ENCODE peak calls at places on chromosomes 3 and 15, in six cellular contexts. E, F, Z, M, P and C are unnamed samples.

GRCh38 chr3:21599890-21600289 is 151.1 kb downstream of the ZNF385D start:
- DNase-seq in E (no peak), F (no peak), Z (no peak), M (no peak), P (no peak), C (no peak)

GRCh38 chr3:104291437-104291851 is 1075.3 kb upstream of the ALCAM start:
- DNase-seq in E (peak), F (no peak), Z (no peak), M (no peak), P (no peak), C (peak)

GRCh38 chr3:125684199-125684598 is 88.9 kb upstream of the OSBPL11 start:
- DNase-seq in E (peak), F (no peak), Z (no peak), M (no peak), P (peak), C (peak)

GRCh38 chr15:51706347-51706746 is 25.0 kb downstream of the SCG3 start:
- DNase-seq in E (no peak), F (no peak), Z (no peak), M (no peak), P (no peak), C (peak)

GRCh38 chr15:84749111-84749991 is 959 bp downstream of the ZNF592 start:
- DNase-seq in E (peak), F (no peak), Z (peak), M (no peak), P (no peak), C (peak)

GRCh38 chr3:13045904-13046568 is 27.2 kb downstream of the IQSEC1 start:
- DNase-seq in E (no peak), F (no peak), Z (no peak), M (no peak), P (no peak), C (no peak)

GRCh38 chr15:42845581-42845980 is 75.0 kb downstream of the TTBK2 start:
- DNase-seq in E (no peak), F (no peak), Z (no peak), M (no peak), P (no peak), C (peak)

GRCh38 chr3:117548600-117548999 is 839.0 kb downstream of the TUSC7 start:
- DNase-seq in E (no peak), F (no peak), Z (no peak), M (no peak), P (no peak), C (no peak)

GRCh38 chr3:37308247-37308646 is 133.9 kb upstream of the LRRFIP2 start:
- DNase-seq in E (peak), F (peak), Z (no peak), M (no peak), P (no peak), C (peak)

GRCh38 chr3:70873686-70874085 is 561.2 kb upstream of the MDFIC2 start:
- DNase-seq in E (no peak), F (no peak), Z (no peak), M (no peak), P (no peak), C (no peak)

GRCh38 chr15:42111924-42112323 is 17.6 kb upstream of the PLA2G4D start:
- DNase-seq in E (peak), F (no peak), Z (no peak), M (no peak), P (no peak), C (no peak)

GRCh38 chr3:115806501-115806900 is 183.2 kb downstream of the GAP43 start:
- DNase-seq in E (peak), F (no peak), Z (no peak), M (no peak), P (no peak), C (peak)

GRCh38 chr3:34387831-34388564 is 589.6 kb downstream of the PDCD6IP start:
- DNase-seq in E (no peak), F (no peak), Z (no peak), M (no peak), P (no peak), C (no peak)

GRCh38 chr15:80904941-80905532 is 84.6 kb downstream of the MESD start:
- DNase-seq in E (no peak), F (no peak), Z (no peak), M (no peak), P (no peak), C (no peak)

GRCh38 chr3:144160627-144161026 is 189.0 kb downstream of the DIPK2A start:
- DNase-seq in E (no peak), F (no peak), Z (no peak), M (no peak), P (no peak), C (no peak)